ENCODE peak calls at places on chromosomes 16 and 17, in four cellular contexts. C is A549, G is SK-N-SH, P is heart right ventricle. L is an unnamed sample. For H3K4me1, the result is how much of the 10 kb centered on the place peaks cover.

GRCh38 chr16:28494141-28494851 is at the start of gene APOBR:
- DNase-seq in P (peak), G (no peak), C (no peak), L (peak)

GRCh38 chr17:42937712-42938596 is 26.3 kb downstream of the AARSD1 start:
- DNase-seq in C (peak), G (peak), P (peak), L (no peak)

GRCh38 chr16:86531193-86531550 is 20.8 kb downstream of the FOXF1 start:
- DNase-seq in G (no peak), C (no peak), P (peak), L (peak)

GRCh38 chr17:29369831-29370735 is 20.1 kb upstream of the TAOK1 start:
- DNase-seq in G (peak), C (peak), P (peak), L (no peak)

GRCh38 chr17:73308017-73308823 is 3.6 kb downstream of the CDC42EP4 start:
- DNase-seq in P (peak), G (no peak), C (peak), L (peak)

GRCh38 chr16:22653876-22654275 is 143.2 kb downstream of the NPIPB5 start:
- DNase-seq in C (no peak), P (no peak), G (no peak), L (no peak)

GRCh38 chr16:30637952-30638351 is 12.8 kb upstream of the PRR14 start:
- DNase-seq in C (peak), P (no peak), G (peak), L (no peak)

GRCh38 chr17:39653662-39654331 is 11.4 kb upstream of the TCAP start:
- DNase-seq in C (peak), G (peak), P (peak), L (no peak)

GRCh38 chr16:26795184-26795583 is 271.5 kb upstream of the C16orf82 start:
- DNase-seq in C (no peak), G (no peak), P (no peak), L (no peak)

GRCh38 chr16:9123871-9124270 is 32.4 kb downstream of the HAPSTR1 start:
- DNase-seq in C (peak), P (no peak), G (no peak), L (peak)

GRCh38 chr16:81551141-81551808 is 106.7 kb downstream of the CMIP start:
- DNase-seq in G (peak), C (no peak), P (no peak), L (no peak)

GRCh38 chr17:29972277-29972676 is 30.8 kb downstream of the EFCAB5 start:
- DNase-seq in G (no peak), P (no peak), C (no peak), L (no peak)

GRCh38 chr16:4936991-4937781 is at the start of gene PPL:
- DNase-seq in C (no peak), P (peak), G (peak), L (peak)

GRCh38 chr17:49512296-49513043 is 17.4 kb downstream of the NGFR start:
- DNase-seq in G (no peak), P (no peak), C (no peak), L (no peak)

GRCh38 chr16:70579648-70580630 is 56.3 kb downstream of the SF3B3 start:
- DNase-seq in G (peak), C (no peak), P (peak), L (peak)

GRCh38 chr16:77789646-77790370 is 1.4 kb downstream of the VAT1L start:
- DNase-seq in C (no peak), G (no peak), P (no peak), L (no peak)

GRCh38 chr16:78628526-78628925 is 529.1 kb downstream of the WWOX start:
- DNase-seq in C (no peak), G (no peak), P (no peak), L (no peak)

DNA sequence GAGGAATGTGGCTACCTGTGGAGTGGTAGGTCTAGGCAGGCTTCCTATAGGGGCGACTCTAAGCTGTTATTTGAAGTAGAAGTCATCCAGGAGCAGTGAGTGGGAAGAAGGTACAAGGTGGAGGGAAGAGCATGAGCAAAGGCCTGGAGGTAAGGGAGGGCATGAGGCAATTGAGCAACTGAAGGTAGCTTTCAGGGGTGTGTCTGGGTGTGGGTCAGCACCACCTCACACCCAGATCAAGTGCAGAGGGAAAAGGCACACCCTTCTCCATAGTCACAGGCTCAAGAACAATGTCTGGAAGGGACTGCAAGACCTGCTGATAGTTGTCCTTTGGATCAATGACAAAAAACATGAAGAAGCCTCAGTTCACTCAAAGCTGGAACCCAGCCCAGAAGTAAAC is 46.5 kb upstream of the IRX6 start:
- DNase-seq in C (no peak), G (no peak), P (no peak), L (no peak)
- H3K4me3 ChIP-seq in C (no peak), G (no peak), P (no peak), L (no peak)

DNA sequence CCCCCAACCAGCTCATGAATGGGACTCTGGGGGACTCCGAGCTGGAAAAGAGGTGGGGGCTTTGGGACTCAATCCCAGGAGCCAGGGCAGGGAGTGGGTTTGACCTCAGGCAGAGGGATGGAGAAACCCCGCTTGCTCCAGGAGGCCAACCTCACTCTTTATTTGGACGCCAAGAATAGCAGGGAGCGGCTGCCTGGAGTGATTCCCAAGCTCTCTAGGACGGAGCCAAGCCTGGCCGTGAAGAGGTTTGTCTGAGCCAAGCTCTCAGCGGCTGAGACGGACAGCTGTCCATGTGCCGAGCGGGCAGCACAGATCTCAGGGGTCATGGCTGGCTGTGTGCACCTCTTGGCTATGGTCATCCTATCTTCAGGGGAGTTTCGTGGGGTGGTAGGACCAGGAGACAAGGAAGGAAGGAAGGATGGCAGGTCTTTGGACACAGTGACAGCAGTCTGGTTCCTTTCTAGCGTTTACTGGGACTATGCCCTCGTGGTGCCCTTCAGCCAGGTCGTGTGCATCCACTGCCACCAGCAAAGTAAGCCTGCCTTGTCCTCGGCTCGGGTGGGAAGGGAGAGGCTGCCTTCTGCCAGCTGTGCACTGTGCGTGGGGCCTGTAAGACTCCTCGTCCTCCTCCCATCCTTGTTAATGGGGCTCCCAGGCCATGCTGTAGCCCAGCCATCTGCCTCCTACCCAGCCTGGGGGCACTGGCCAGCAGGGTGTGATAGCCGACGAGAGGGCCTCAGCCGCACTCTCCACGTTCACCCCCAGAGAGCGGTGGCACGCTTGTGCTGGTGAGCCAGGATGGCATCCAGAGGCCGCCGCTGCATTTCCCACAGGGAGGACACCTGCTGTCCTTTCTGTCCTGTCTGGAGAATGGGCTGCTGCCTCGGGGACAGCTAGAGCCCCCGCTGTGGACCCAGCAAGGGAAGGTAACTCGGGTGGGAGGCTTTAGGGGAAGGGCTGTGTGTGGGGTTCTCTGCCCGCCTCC is 27.1 kb downstream of the SGSM2 start:
- DNase-seq in C (no peak), P (peak), G (no peak), L (no peak)
- H3K27ac ChIP-seq in C (no peak), P (peak), G (no peak), L (no peak)

GRCh38 chr16:73040735-73041402 is 7.1 kb downstream of the ZFHX3 start:
- DNase-seq in P (no peak), G (no peak), C (no peak), L (no peak)
- H3K4me1 ChIP-seq in P (half or more), G (under half), C (half or more), L (under half)

GRCh38 chr17:79799538-79800324 is 2.9 kb upstream of the CBX8 start:
- DNase-seq in C (no peak), P (no peak), G (no peak), L (peak)

GRCh38 chr17:79800325-79801155 is 3.7 kb upstream of the CBX8 start:
- DNase-seq in P (no peak), G (peak), C (no peak), L (no peak)

GRCh38 chr17:79802736-79803420 is 6.0 kb upstream of the CBX8 start:
- DNase-seq in G (no peak), P (no peak), C (no peak), L (no peak)

GRCh38 chr17:79802039-79802735 is 5.3 kb upstream of the CBX8 start:
- DNase-seq in P (no peak), G (no peak), C (no peak), L (no peak)

DNA sequence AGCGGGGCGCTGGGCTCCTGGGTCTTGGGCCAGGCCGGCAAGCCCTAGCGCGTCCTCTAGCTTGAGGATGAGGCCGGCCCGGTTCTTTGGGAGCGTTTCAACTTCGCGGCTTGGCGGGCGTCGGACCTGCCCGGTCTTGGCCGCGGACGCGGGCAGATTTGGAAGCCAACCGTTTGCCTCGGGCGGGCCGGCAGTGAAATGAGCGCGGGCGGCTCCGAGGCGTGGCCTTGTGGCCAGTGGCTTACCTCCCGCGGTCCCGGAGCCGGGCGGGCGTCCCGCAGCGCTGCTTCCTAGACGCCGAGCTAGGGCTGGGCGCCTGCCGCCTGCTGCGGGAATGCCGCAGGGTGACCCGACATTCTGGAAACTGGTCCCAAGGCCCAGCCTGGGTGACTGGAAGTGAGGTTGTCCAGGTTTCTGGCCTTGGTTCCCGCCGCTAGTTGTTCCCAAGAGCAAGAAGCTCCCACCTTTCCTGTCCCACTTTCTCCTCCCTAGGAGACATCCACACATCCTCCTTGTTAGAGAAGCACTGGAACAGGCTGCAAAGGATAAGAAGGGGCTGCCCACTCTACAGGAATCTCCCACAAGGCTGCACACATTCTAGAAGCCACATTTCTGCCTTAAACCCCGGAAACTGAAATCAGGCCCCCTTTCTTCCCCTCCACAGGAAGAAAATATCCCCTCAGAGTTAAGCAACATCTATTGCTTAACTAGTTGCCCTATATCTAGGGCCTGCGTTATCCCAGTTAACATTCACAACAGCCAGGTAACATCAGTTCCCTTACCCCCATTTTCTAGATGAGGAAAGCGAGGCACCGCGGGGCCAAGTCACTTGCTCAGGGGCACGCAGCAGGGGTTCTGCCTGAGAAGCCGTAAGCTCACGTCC is 4.5 kb upstream of the CBX8 start:
- DNase-seq in C (no peak), P (no peak), G (no peak), L (no peak)
- H3K4me3 ChIP-seq in C (no peak), P (peak), G (no peak), L (peak)

GRCh38 chr16:50368410-50369132 is at the start of gene BRD7:
- DNase-seq in G (peak), P (peak), C (peak), L (peak)
- H3K27ac ChIP-seq in G (peak), P (peak), C (peak), L (peak)

DNA sequence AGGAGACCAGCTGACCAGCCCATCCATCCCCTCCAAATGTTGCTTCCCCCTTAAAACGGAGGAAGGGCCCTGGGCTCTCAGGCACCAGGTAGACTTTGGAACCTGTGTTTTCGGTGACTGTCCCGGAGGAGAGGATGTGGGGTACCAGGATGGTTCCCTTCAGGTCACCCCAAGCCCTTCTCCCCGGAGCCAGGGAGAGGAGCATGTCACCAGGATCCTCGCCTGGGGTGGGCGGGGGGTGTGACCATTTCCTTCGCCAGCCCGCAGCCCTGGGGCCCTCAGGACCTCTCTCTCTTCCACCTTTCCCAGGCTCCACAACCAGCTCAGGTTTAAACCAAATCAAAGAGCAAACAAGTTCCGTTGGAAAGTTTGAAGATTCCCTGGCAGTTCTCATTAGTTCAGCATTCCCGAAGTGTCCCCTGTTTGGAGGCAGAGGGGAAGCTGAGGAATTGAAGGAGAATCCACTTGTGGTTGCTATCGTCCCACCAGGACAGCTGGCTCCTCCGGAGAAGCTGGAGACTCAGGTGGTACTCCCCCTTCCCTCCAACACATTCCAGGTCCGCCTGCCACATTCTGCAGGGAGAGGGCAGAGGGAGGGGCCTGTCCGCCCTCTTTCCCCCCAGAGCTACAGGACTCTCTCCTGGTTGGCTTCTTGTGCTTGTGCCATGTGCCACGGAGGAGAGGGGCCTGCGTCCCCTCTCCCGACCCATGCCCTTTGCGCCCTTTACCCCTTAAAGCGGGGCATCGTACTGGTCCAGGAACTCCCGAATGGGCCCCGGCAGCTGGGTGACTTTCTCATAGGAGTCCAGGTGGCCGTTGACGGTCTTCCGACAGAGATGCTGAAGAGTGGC is 2.0 kb downstream of the SOCS3 start:
- DNase-seq in G (no peak), P (no peak), C (no peak), L (no peak)
- H3K4me1 ChIP-seq in G (under half), P (half or more), C (half or more), L (half or more)

DNA sequence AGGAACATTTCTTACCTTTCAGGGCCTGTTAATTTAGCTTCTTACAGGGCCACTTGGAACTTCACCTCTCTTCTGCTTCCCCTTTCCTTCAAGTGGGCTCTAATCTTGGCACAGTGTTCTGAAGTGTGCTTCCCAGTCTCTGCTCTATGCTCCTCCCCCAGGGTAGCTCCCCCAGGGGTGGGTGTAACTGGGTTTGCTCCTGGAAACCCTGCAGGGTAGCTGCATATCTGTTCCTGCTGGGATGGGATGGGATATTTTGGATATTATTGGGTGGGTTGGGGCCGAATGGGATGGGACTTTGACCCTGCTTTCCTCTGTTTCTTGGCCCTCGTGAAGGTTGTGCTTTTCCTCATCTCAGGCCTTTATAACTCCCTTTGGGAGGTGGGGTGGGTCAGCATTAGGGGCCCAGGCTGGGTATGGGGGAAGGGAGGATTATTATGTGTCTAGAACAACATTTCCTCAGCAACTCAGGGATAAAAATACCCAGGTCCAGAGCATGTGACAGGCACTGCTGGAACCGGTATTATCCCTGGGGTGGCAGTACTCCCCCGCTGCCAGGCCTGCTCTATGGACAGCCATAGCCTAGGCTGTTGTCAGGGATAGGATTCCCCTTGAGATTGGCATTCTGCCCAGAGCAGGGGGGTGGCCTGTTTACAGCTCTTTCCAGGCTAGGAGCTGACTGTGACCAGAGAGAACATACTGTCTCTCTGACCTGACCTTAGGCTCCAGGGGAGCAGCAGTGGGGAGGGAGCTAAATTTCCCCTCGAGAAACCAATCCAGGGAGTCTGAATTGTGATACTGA is 5.0 kb downstream of the NFE2L1 start:
- DNase-seq in G (peak), C (no peak), P (peak), L (peak)
- H3K4me3 ChIP-seq in G (peak), C (peak), P (peak), L (no peak)